ENCODE peak calls at places on chromosomes 5 and 9, in ten cellular contexts. P is trophoblast cell, C is hepatocyte, S is astrocyte, R is GM23248, K is mesendoderm, W is HepG2, Z is fibroblast of lung, D is H9, T is IMR-90. L is an unnamed sample. For H3K4me1, the result is how much of the 10 kb centered on the place peaks cover.

GRCh38 chr9:115137511-115137910 is 19.6 kb upstream of the TNC start:
- DNase-seq in P (no peak), C (peak), S (peak), R (no peak), K (peak), W (no peak), Z (no peak), D (no peak), T (no peak), L (no peak)

GRCh38 chr9:13554626-13555025 is 275.1 kb upstream of the MPDZ start:
- DNase-seq in P (no peak), C (no peak), S (no peak), R (no peak), K (peak), W (no peak), Z (no peak), D (no peak), T (no peak), L (no peak)

GRCh38 chr9:136658849-136659535 is 3.7 kb upstream of the EGFL7 start:
- DNase-seq in P (no peak), C (no peak), S (no peak), R (no peak), K (no peak), W (no peak), Z (no peak), D (no peak), T (no peak), L (no peak)

GRCh38 chr9:82124090-82124489 is 135.5 kb downstream of the SPATA31D1 start:
- DNase-seq in P (no peak), C (no peak), S (peak), R (peak), K (peak), W (no peak), Z (peak), D (no peak), T (peak), L (no peak)

GRCh38 chr5:78804995-78805394 is 156.4 kb upstream of the LHFPL2 start:
- DNase-seq in P (no peak), C (no peak), S (no peak), R (no peak), K (no peak), W (no peak), Z (no peak), D (no peak), T (no peak), L (no peak)

GRCh38 chr5:7419367-7419766 is 23.4 kb downstream of the ADCY2 start:
- DNase-seq in P (no peak), C (no peak), S (no peak), R (no peak), K (no peak), W (no peak), Z (no peak), D (no peak), T (no peak), L (no peak)

GRCh38 chr9:98916660-98917059 is 27.0 kb upstream of the COL15A1 start:
- DNase-seq in P (no peak), C (peak), S (peak), R (no peak), K (peak), W (no peak), Z (peak), D (peak), T (peak), L (no peak)

GRCh38 chr5:143226872-143227271 is 176.6 kb downstream of the NR3C1 start:
- DNase-seq in P (no peak), C (no peak), S (no peak), R (no peak), K (no peak), W (no peak), Z (no peak), D (no peak), T (no peak), L (no peak)

GRCh38 chr9:135410421-135410820 is 69.2 kb upstream of the PPP1R26 start:
- DNase-seq in P (no peak), C (no peak), S (no peak), R (no peak), K (no peak), W (no peak), Z (no peak), D (no peak), T (no peak), L (no peak)

GRCh38 chr9:136828474-136829140 is 13.7 kb upstream of the AJM1 start:
- DNase-seq in P (no peak), C (no peak), S (no peak), R (no peak), K (no peak), W (no peak), Z (no peak), D (no peak), T (no peak), L (peak)

GRCh38 chr9:127935765-127936221 is 1.9 kb downstream of the DPM2 start:
- DNase-seq in P (no peak), C (no peak), S (no peak), R (peak), K (no peak), W (no peak), Z (no peak), D (no peak), T (peak), L (no peak)

GRCh38 chr5:164799391-164799790 is 1294.0 kb downstream of the MAT2B start:
- DNase-seq in P (no peak), C (no peak), S (no peak), R (no peak), K (no peak), W (no peak), Z (no peak), D (no peak), T (no peak), L (no peak)

GRCh38 chr5:37121465-37121864 is 127.7 kb downstream of the CPLANE1 start:
- DNase-seq in P (peak), C (no peak), S (no peak), R (no peak), K (peak), W (no peak), Z (no peak), D (no peak), T (no peak), L (no peak)

GRCh38 chr5:55920784-55921183 is 69.6 kb downstream of the IL31RA start:
- DNase-seq in P (no peak), C (no peak), S (no peak), R (peak), K (no peak), W (no peak), Z (peak), D (no peak), T (no peak), L (no peak)

GRCh38 chr5:126801992-126802294 is 25.0 kb downstream of the LMNB1 start:
- DNase-seq in P (no peak), C (peak), S (no peak), R (peak), K (no peak), W (peak), Z (peak), D (no peak), T (peak), L (no peak)

GRCh38 chr5:14036514-14036913 is 92.0 kb upstream of the DNAH5 start:
- DNase-seq in P (no peak), C (peak), S (peak), R (peak), K (peak), W (no peak), Z (peak), D (peak), T (peak), L (peak)

GRCh38 chr9:135145312-135145711 is 57.8 kb downstream of the OLFM1 start:
- DNase-seq in P (no peak), C (no peak), S (no peak), R (no peak), K (no peak), W (no peak), Z (no peak), D (no peak), T (no peak), L (no peak)

GRCh38 chr5:77662615-77663014 is 24.1 kb upstream of the OTP start:
- DNase-seq in P (no peak), C (no peak), S (no peak), R (no peak), K (no peak), W (no peak), Z (no peak), D (no peak), T (no peak), L (no peak)

GRCh38 chr9:134561427-134562145 is 80.0 kb upstream of the COL5A1 start:
- DNase-seq in P (no peak), C (peak), S (no peak), R (no peak), K (no peak), W (no peak), Z (no peak), D (no peak), T (no peak), L (no peak)

GRCh38 chr5:134098690-134099089 is 15.8 kb upstream of the TCF7 start:
- DNase-seq in P (no peak), C (peak), S (no peak), R (no peak), K (no peak), W (peak), Z (no peak), D (no peak), T (no peak), L (no peak)

GRCh38 chr9:123622696-123623095 is 266.7 kb downstream of the CRB2 start:
- DNase-seq in P (no peak), C (no peak), S (no peak), R (no peak), K (no peak), W (no peak), Z (no peak), D (no peak), T (no peak), L (no peak)

GRCh38 chr9:133118568-133118967 is 2.5 kb downstream of the RALGDS start:
- DNase-seq in P (no peak), C (no peak), S (no peak), R (no peak), K (no peak), W (no peak), Z (no peak), D (no peak), T (no peak), L (no peak)

GRCh38 chr5:81212211-81212687 is 20.9 kb upstream of the CKMT2 start:
- DNase-seq in P (no peak), C (peak), S (no peak), R (no peak), K (no peak), W (no peak), Z (no peak), D (no peak), T (no peak), L (no peak)

GRCh38 chr5:153919161-153919560 is 119.5 kb downstream of the FAM114A2 start:
- DNase-seq in P (no peak), C (no peak), S (no peak), R (no peak), K (no peak), W (no peak), Z (no peak), D (no peak), T (no peak), L (no peak)

GRCh38 chr5:88944751-88945507 is 61.9 kb upstream of the MEF2C start:
- DNase-seq in P (no peak), C (no peak), S (peak), R (peak), K (no peak), W (no peak), Z (peak), D (no peak), T (peak), L (no peak)

GRCh38 chr9:84970432-84970831 is 300.9 kb downstream of the NTRK2 start:
- DNase-seq in P (no peak), C (no peak), S (peak), R (peak), K (no peak), W (no peak), Z (no peak), D (no peak), T (no peak), L (peak)

DNA sequence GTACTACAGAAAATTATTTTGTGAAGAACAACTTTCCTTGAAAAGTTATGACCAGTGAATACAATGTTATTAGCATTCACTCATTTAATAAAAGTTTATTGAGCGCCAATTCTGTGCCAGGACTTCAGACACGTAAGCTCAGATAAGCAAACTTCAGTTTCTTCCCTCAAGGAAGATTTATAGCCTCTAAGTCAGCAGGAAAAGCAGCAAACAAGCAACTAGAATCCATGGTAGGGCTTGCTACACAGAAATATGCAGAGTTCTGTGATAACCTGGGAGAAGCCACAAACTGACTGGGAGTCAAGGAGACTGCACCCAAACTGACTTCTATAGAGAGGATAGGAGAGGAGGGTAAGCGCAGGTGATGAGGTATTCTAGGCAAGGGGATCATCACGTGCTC is 1.4 kb upstream of the OGN start:
- DNase-seq in P (no peak), C (peak), S (no peak), R (no peak), K (no peak), W (no peak), Z (no peak), D (no peak), T (no peak), L (no peak)
- H3K4me2 ChIP-seq in P (no peak), C (peak), S (no peak), R (no peak), K (no peak), W (no peak), Z (no peak), D (no peak), T (no peak), L (no peak)

GRCh38 chr9:76989501-76989900 is 30.0 kb upstream of the FOXB2 start:
- DNase-seq in P (no peak), C (no peak), S (no peak), R (no peak), K (no peak), W (no peak), Z (no peak), D (no peak), T (no peak), L (no peak)
- H3K4me1 ChIP-seq in P (under half), C (under half), S (under half), R (under half), K (under half), W (under half), Z (under half), D (under half), T (under half), L (under half)

GRCh38 chr9:33381231-33381791 is 21.1 kb downstream of the AQP7 start:
- DNase-seq in P (peak), C (no peak), S (no peak), R (no peak), K (peak), W (peak), Z (no peak), D (peak), T (peak), L (no peak)
- H3K4me2 ChIP-seq in P (no peak), C (no peak), S (no peak), R (no peak), K (no peak), W (peak), Z (no peak), D (no peak), T (no peak), L (no peak)

GRCh38 chr5:17222679-17223078 is 5.2 kb downstream of the BASP1 start:
- DNase-seq in P (no peak), C (no peak), S (no peak), R (peak), K (no peak), W (no peak), Z (no peak), D (no peak), T (no peak), L (no peak)

GRCh38 chr5:17221843-17222614 is 4.6 kb downstream of the BASP1 start:
- DNase-seq in P (no peak), C (peak), S (peak), R (peak), K (no peak), W (no peak), Z (no peak), D (no peak), T (no peak), L (no peak)

GRCh38 chr5:17225551-17225950 is 8.1 kb downstream of the BASP1 start:
- DNase-seq in P (no peak), C (no peak), S (no peak), R (no peak), K (no peak), W (no peak), Z (no peak), D (no peak), T (no peak), L (no peak)

GRCh38 chr5:17223375-17224185 is 6.1 kb downstream of the BASP1 start:
- DNase-seq in P (no peak), C (no peak), S (no peak), R (no peak), K (peak), W (no peak), Z (no peak), D (no peak), T (no peak), L (no peak)

DNA sequence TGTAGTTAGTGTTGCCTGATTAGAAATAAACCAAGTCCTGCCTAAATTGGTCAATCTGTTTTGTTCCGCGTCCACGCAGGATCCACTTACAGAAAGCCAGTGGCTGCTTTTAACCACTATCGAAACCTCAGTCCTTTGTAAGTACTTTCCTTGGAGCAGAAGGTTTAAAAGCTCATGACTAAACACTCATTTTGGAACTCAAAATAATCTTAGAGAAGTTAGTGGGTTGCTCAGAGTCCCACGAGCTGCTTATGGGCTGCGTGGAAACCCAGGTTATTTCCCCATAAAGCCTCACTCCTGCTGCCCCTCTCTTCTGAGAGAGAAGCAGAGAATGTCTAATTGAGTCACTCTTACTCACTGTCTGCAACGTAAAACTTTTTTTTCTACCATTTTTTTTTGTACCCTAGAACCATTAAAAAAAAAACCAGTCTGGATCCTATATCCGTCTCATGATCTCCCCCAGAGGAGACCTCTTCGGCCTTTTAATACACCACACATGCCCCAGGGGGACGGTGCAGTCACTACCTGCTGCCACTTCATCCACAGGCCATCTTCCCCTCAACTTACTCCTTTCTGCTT is 7.5 kb downstream of the BASP1 start:
- DNase-seq in P (no peak), C (no peak), S (peak), R (peak), K (no peak), W (no peak), Z (no peak), D (no peak), T (peak), L (no peak)
- H3K4me1 ChIP-seq in P (under half), C (under half), S (half or more), R (half or more), K (under half), W (under half), Z (under half), D (under half), T (under half), L (under half)

DNA sequence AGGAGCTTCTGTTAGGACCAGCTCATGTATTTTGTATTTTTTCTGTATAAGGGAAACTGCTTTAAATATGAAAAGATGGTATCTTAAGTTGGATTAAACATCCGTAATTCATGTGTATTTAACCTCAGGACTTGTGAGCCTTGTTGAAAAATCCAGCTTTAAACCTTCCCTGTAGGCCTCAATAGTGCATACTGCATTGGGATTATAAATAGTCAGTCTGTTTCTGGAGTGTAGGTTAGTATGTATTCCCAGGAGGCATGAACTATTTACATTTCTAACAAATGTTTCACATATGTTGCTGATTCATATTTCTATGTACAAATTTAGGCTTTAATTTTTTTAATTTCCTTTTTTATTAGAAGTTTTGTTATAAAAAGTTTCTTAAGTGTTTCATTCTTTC is 137.9 kb upstream of the GRHPR start:
- DNase-seq in P (no peak), C (no peak), S (no peak), R (peak), K (no peak), W (no peak), Z (peak), D (no peak), T (peak), L (no peak)
- H3K4me2 ChIP-seq in P (no peak), C (no peak), S (no peak), R (no peak), K (no peak), W (no peak), Z (no peak), D (no peak), T (no peak), L (no peak)

L was measured in PC-9.